ENCODE peak calls at places on chromosomes 16 and 17, in six cellular contexts. I is ovary, E is adrenal gland, F is prostate gland, O is spleen, P is tibial nerve. J is an unnamed sample. For H3K4me1, the result is how much of the 10 kb centered on the place peaks cover.

GRCh38 chr16:85363427-85363826 is 249.7 kb upstream of the GSE1 start:
- DNase-seq in I (no peak), E (no peak), F (no peak), O (no peak), P (no peak), J (no peak)

GRCh38 chr16:61544165-61544564 is 492.1 kb downstream of the CDH8 start:
- DNase-seq in I (no peak), E (no peak), F (no peak), O (no peak), P (no peak), J (no peak)

GRCh38 chr16:2598133-2598641 is 60.4 kb downstream of the PDPK1 start:
- DNase-seq in I (peak), E (no peak), F (no peak), O (peak), P (no peak), J (no peak)

GRCh38 chr16:61862756-61863155 is 173.5 kb downstream of the CDH8 start:
- DNase-seq in I (no peak), E (no peak), F (no peak), O (no peak), P (no peak), J (no peak)

GRCh38 chr16:81703177-81704155 is 75.6 kb upstream of the PLCG2 start:
- DNase-seq in I (peak), E (peak), F (no peak), O (peak), P (no peak), J (no peak)

GRCh38 chr16:11356573-11357331 is 11.5 kb downstream of the RMI2 start:
- DNase-seq in I (peak), E (peak), F (no peak), O (peak), P (peak), J (peak)

GRCh38 chr17:10031606-10032005 is 126.5 kb upstream of the RCVRN start:
- DNase-seq in I (no peak), E (no peak), F (no peak), O (no peak), P (no peak), J (no peak)

GRCh38 chr16:55297910-55298175 is 26.2 kb upstream of the IRX6 start:
- DNase-seq in I (no peak), E (no peak), F (no peak), O (no peak), P (no peak), J (no peak)

GRCh38 chr17:40341808-40342574 is 22.5 kb downstream of the GJD3 start:
- DNase-seq in I (peak), E (peak), F (peak), O (peak), P (peak), J (peak)

GRCh38 chr17:7355053-7355452 is at the start of gene TMEM95:
- DNase-seq in I (peak), E (no peak), F (no peak), O (no peak), P (no peak), J (no peak)

GRCh38 chr16:77721752-77722314 is 481 bp upstream of the NUDT7 start:
- DNase-seq in I (peak), E (no peak), F (no peak), O (no peak), P (no peak), J (no peak)

GRCh38 chr16:54933281-54934150 is 2.9 kb downstream of the IRX5 start:
- DNase-seq in I (no peak), E (no peak), F (no peak), O (no peak), P (no peak), J (no peak)

GRCh38 chr17:63479495-63480184 is 2.8 kb downstream of the ACE start:
- DNase-seq in I (no peak), E (no peak), F (no peak), O (peak), P (no peak), J (no peak)

GRCh38 chr17:32345953-32346600 is 3.9 kb upstream of the ZNF207 start:
- DNase-seq in I (no peak), E (no peak), F (no peak), O (no peak), P (no peak), J (no peak)
- TF ChIP-seq POLR2A in I (no peak), E (no peak), F (no peak), O (no peak), P (no peak), J (no peak)

GRCh38 chr16:86395477-86395876 is 114.8 kb upstream of the FOXF1 start:
- DNase-seq in I (no peak), E (no peak), F (no peak), O (no peak), P (no peak), J (no peak)
- H3K4me1 ChIP-seq in I (under half), E (under half), F (under half), O (under half), P (under half), J (under half)

DNA sequence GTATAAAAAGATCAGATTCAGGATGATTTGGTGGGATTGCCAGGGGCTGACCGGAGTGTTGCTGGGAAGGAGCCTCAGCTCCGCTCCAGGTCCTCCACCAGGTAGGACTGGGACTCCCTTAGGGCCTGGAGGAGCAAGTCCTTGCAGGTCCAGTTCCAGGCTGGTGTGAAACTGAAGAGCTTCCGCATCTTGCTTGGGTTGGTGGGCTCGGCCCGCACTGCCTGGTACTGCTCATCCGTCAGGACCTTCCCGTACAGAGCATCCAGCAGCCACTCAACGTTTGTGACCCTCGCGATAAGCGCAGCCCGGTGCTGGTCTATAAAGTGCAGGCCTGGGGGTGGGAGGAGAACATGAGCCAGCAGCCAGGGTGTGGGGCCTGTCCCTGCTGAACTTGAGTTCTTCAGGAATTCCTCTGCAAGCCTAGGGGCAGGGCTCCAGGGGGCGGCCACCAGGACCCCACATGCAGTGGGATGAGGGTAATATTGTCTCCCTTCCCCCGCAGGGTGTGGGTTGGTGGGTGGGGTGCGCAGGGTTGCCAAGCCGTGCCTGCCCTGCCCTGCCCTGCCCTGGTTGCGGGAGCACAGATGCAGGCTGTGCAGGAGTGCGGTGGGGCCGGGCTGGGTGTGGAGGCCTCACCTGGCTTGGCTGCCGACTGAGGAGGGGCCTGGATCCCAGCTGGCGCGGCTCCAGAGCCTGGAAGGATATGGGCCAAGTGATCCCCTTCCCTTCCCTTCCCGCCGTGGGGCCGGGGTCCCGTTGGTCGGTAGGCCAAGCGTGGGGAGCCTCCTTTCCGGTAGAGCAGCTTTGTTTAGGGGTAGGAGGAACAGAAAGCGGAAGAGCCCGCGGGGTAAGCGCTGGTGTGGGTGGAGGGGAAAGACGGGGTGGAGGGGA is 804 bp downstream of the PYCARD start:
- DNase-seq in I (peak), E (no peak), F (no peak), O (peak), P (no peak), J (no peak)
- TF ChIP-seq POLR2A in I (no peak), E (no peak), F (no peak), O (no peak), P (no peak), J (no peak)

GRCh38 chr17:67831268-67831667 is 6.0 kb downstream of the BPTF start:
- DNase-seq in I (no peak), E (peak), F (no peak), O (no peak), P (no peak), J (no peak)

GRCh38 chr17:67833946-67834631 is 8.8 kb downstream of the BPTF start:
- DNase-seq in I (no peak), E (peak), F (no peak), O (no peak), P (no peak), J (no peak)

GRCh38 chr17:67829331-67829730 is 4.0 kb downstream of the BPTF start:
- DNase-seq in I (no peak), E (no peak), F (no peak), O (no peak), P (no peak), J (no peak)

GRCh38 chr17:67833134-67833533 is 7.8 kb downstream of the BPTF start:
- DNase-seq in I (no peak), E (no peak), F (no peak), O (no peak), P (no peak), J (no peak)

GRCh38 chr17:67830440-67830839 is 5.1 kb downstream of the BPTF start:
- DNase-seq in I (no peak), E (no peak), F (no peak), O (no peak), P (no peak), J (no peak)
- H3K4me1 ChIP-seq in I (under half), E (under half), F (under half), O (half or more), P (under half), J (under half)

GRCh38 chr16:31461201-31461920 is 2.1 kb downstream of the ARMC5 start:
- DNase-seq in I (no peak), E (peak), F (no peak), O (peak), P (no peak), J (no peak)

GRCh38 chr16:31460582-31461002 is 1.3 kb downstream of the ARMC5 start:
- DNase-seq in I (no peak), E (peak), F (no peak), O (peak), P (no peak), J (no peak)

GRCh38 chr16:31458073-31458834 is 1.0 kb upstream of the ARMC5 start:
- DNase-seq in I (peak), E (peak), F (no peak), O (peak), P (no peak), J (no peak)

GRCh38 chr16:31458835-31459721 is at the start of gene ARMC5:
- DNase-seq in I (peak), E (peak), F (peak), O (peak), P (peak), J (peak)

DNA sequence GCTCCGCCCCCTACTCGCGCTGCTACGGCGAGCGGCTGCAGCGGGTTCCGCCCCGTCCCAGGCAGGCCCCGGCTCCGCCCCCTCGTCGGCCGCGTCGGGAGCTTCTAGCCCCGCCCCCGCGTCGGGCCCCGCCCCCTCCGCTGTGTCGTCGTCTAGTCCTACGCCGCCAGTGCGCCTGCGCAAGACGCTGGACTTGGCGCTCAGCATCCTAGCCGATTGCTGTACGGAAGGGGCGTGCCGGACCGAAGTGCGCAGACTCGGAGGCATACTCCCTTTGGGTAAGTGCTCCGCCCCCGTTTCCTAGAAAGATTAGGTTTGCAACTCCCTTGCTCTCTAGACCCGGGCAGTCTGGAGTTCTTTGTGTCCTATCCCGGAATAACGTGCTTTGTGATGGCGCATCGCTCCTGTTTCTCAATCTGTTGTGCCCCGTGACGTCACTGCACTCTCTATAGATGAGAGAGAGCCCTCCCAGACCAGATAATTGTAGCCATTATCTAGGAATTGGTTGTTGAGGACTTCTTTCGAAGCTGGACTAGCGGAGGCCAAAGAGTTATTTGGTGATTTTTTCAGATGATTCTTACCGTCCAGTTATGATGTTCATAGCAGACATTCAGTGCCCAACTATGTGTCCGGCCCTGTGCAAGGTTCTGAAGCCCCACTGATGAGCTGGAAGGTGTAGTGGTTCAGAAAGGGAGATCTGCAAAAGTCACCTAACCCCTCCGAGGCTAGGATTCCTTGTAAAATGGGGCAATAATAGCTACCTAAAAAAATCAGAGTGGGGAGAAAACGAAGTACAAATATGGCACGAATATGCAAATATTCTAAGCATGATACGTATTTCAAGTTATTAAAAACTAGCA is 651 bp downstream of the ARMC5 start:
- DNase-seq in I (peak), E (peak), F (peak), O (peak), P (peak), J (peak)
- TF ChIP-seq POLR2A in I (no peak), E (no peak), F (peak), O (no peak), P (no peak), J (no peak)

DNA sequence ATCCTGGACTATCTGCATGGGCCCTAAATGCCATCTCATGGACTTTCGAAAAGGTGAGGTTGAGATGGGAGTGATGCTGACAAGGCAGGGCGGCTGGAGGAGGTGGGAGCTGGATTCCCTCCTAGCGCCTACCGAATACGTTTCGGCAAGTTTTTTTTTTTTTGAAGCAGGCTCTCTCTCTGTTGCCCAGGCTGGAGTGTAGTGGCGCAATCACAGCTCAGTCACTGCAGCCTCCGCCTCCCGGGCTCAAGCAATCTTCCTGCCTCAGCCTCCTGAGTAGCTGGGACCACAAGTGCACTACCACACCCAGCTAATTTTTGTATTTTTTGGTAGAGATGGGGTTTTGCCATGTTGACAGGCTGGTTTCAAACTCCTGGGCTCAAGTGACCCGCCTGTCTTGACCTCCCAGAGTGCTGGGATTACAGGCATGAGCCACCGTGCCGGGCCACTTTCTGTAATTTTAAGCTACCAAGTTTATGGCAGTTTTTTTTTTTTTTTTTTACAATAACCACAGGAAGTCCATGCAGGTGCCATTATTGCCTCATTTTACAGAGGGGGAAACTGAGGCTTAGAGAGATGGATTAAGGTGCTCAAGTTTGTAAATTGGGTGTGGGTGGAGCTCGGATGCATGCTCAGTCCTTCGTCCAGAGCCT is 246.4 kb downstream of the PRKCA start:
- DNase-seq in I (no peak), E (no peak), F (no peak), O (no peak), P (no peak), J (no peak)
- H3K4me1 ChIP-seq in I (under half), E (under half), F (under half), O (under half), P (under half), J (under half)

GRCh38 chr17:82518826-82519810 is at the start of gene FOXK2:
- DNase-seq in I (peak), E (peak), F (peak), O (peak), P (peak), J (peak)
- TF ChIP-seq POLR2A in I (peak), E (peak), F (peak), O (no peak), P (peak), J (peak)

GRCh38 chr17:57879437-57880085 is 29.7 kb upstream of the MRPS23 start:
- DNase-seq in I (no peak), E (no peak), F (peak), O (no peak), P (no peak), J (no peak)
- H3K4me1 ChIP-seq in I (under half), E (under half), F (under half), O (under half), P (under half), J (under half)

J was measured in uterus.